ENCODE peak calls at places on chromosomes 16 and 17, in four cellular contexts. K is KG1, M is cardiac septum, D is C1 segment of cervical spinal cord. U is an unnamed sample.

GRCh38 chr16:69294051-69294450 is 17.1 kb upstream of the VPS4A start:
- DNase-seq in K (no peak), M (no peak), D (no peak), U (no peak)

GRCh38 chr17:68908045-68908444 is 47.1 kb downstream of the ABCA8 start:
- DNase-seq in K (no peak), M (no peak), D (no peak), U (no peak)

GRCh38 chr16:55010492-55011260 is 80.0 kb downstream of the IRX5 start:
- DNase-seq in K (no peak), M (no peak), D (no peak), U (no peak)

GRCh38 chr16:70345840-70346239 is 863 bp upstream of the DDX19A start:
- DNase-seq in K (no peak), M (no peak), D (no peak), U (no peak)

GRCh38 chr17:81365601-81366585 is 29.4 kb upstream of the BAHCC1 start:
- DNase-seq in K (no peak), M (no peak), D (no peak), U (peak; percentile 86)

GRCh38 chr16:56424404-56424765 is 960 bp downstream of the AMFR start:
- DNase-seq in K (no peak), M (no peak), D (no peak), U (peak; percentile 27)

GRCh38 chr16:85690469-85691064 is 1.8 kb upstream of the GINS2 start:
- DNase-seq in K (no peak), M (no peak), D (no peak), U (peak; percentile 6)

GRCh38 chr17:8128125-8128784 is 4.3 kb upstream of the HES7 start:
- DNase-seq in K (no peak), M (no peak), D (no peak), U (no peak)

GRCh38 chr17:10127819-10128375 is 70.5 kb downstream of the GAS7 start:
- DNase-seq in K (no peak), M (peak; percentile 89), D (no peak), U (peak; percentile 98)

GRCh38 chr17:13597723-13598347 is 3.9 kb downstream of the HS3ST3A1 start:
- DNase-seq in K (no peak), M (no peak), D (no peak), U (peak; percentile 67)

GRCh38 chr17:17239832-17240231 is 2.9 kb upstream of the FLCN start:
- DNase-seq in K (no peak), M (no peak), D (no peak), U (no peak)

GRCh38 chr17:47884905-47885735 is 10.9 kb upstream of the SP2 start:
- DNase-seq in K (no peak), M (no peak), D (no peak), U (no peak)

GRCh38 chr17:44961921-44962350 is 6.2 kb downstream of the C1QL1 start:
- DNase-seq in K (no peak), M (no peak), D (no peak), U (peak; percentile 42)

GRCh38 chr17:49587366-49588073 is 11.8 kb downstream of the NXPH3 start:
- DNase-seq in K (no peak), M (no peak), D (no peak), U (no peak)

GRCh38 chr17:78242024-78242742 is 10.8 kb downstream of the TMEM235 start:
- DNase-seq in K (peak; percentile 27), M (no peak), D (no peak), U (no peak)

GRCh38 chr16:67514382-67514828 is 14.2 kb upstream of the RIPOR1 start:
- DNase-seq in K (peak; percentile 81), M (peak; percentile 82), D (no peak), U (peak; percentile 92)

GRCh38 chr17:27808629-27809028 is 8.3 kb upstream of the NOS2 start:
- DNase-seq in K (no peak), M (no peak), D (no peak), U (no peak)

GRCh38 chr17:56908061-56908542 is 5.7 kb downstream of the TRIM25 start:
- DNase-seq in K (no peak), M (peak; percentile 94), D (no peak), U (no peak)

GRCh38 chr17:9141423-9141753 is 120.1 kb downstream of the NTN1 start:
- DNase-seq in K (no peak), M (no peak), D (no peak), U (no peak)

GRCh38 chr16:35308674-35309073 is 1849.3 kb downstream of the TP53TG3F start:
- DNase-seq in K (no peak), M (no peak), D (no peak), U (no peak)

GRCh38 chr16:14301150-14302030 is 230.3 kb downstream of the MRTFB start:
- DNase-seq in K (no peak), M (no peak), D (peak; percentile 13), U (peak; percentile 38)

GRCh38 chr17:2064980-2065785 is 10.3 kb downstream of the HIC1 start:
- DNase-seq in K (no peak), M (no peak), D (no peak), U (peak; percentile 84)

GRCh38 chr17:83058478-83059167 is 20.8 kb upstream of the METRNL start:
- DNase-seq in K (no peak), M (peak; percentile 63), D (no peak), U (no peak)

GRCh38 chr17:66214893-66215528 is 14.2 kb downstream of the APOH start:
- DNase-seq in K (no peak), M (no peak), D (no peak), U (no peak)

GRCh38 chr17:13001991-13002615 is 15.7 kb downstream of the ELAC2 start:
- DNase-seq in K (no peak), M (peak; percentile 35), D (no peak), U (no peak)

GRCh38 chr16:66521951-66522771 is 27.8 kb downstream of the TK2 start:
- DNase-seq in K (peak; percentile 61), M (peak; percentile 93), D (no peak), U (no peak)

GRCh38 chr17:17872468-17873345 is 35.9 kb upstream of the SREBF1 start:
- DNase-seq in K (no peak), M (no peak), D (no peak), U (no peak)

GRCh38 chr16:80743772-80744171 is 60.6 kb downstream of the CDYL2 start:
- DNase-seq in K (no peak), M (no peak), D (no peak), U (no peak)

GRCh38 chr16:67449328-67449727 is 18.4 kb downstream of the HSD11B2 start:
- DNase-seq in K (no peak), M (no peak), D (no peak), U (no peak)

GRCh38 chr16:12158428-12158827 is 181.9 kb downstream of the SNX29 start:
- DNase-seq in K (no peak), M (no peak), D (no peak), U (no peak)

GRCh38 chr16:49478107-49478506 is 104.5 kb downstream of the C16orf78 start:
- DNase-seq in K (no peak), M (no peak), D (no peak), U (no peak)

GRCh38 chr17:66789961-66790421 is 44.9 kb upstream of the CACNG5 start:
- DNase-seq in K (no peak), M (no peak), D (no peak), U (no peak)

GRCh38 chr16:57873218-57873617 is 70.9 kb upstream of the KIFC3 start:
- DNase-seq in K (no peak), M (no peak), D (no peak), U (no peak)

GRCh38 chr17:57530026-57530425 is 215.1 kb downstream of the CCDC182 start:
- DNase-seq in K (no peak), M (no peak), D (no peak), U (no peak)

GRCh38 chr17:31825961-31826691 is 32.9 kb downstream of the COPRS start:
- DNase-seq in K (no peak), M (peak; percentile 27), D (no peak), U (peak; percentile 76)

GRCh38 chr16:23838485-23839142 is 2.8 kb downstream of the PRKCB start:
- DNase-seq in K (no peak), M (no peak), D (no peak), U (no peak)

GRCh38 chr16:82440336-82440735 is 186.4 kb upstream of the CDH13 start:
- DNase-seq in K (no peak), M (no peak), D (no peak), U (no peak)

GRCh38 chr16:81709369-81709900 is 69.7 kb upstream of the PLCG2 start:
- DNase-seq in K (no peak), M (no peak), D (no peak), U (no peak)

GRCh38 chr16:27973678-27974077 is 89.8 kb downstream of the GSG1L start:
- DNase-seq in K (no peak), M (peak; percentile 36), D (no peak), U (no peak)